ENCODE peak calls at places on chromosomes 4 and X, in seven cellular contexts. Q, F, T, I, B, G and K are unnamed samples.

GRCh38 chr4:168361365-168362024 is 42.9 kb upstream of the DDX60 start:
- DNase-seq in Q (no peak), F (no peak), T (no peak), I (no peak), B (no peak), G (no peak), K (no peak)

GRCh38 chrX:625137-625691 is 5.4 kb upstream of the SHOX start:
- DNase-seq in Q (no peak), F (no peak), T (no peak), I (no peak), B (no peak), G (no peak), K (no peak)

GRCh38 chr4:15368906-15369305 is 58.9 kb upstream of the C1QTNF7 start:
- DNase-seq in Q (peak; percentile 75), F (no peak), T (no peak), I (no peak), B (no peak), G (peak; percentile 80), K (peak; percentile 18)

GRCh38 chr4:13920901-13921300 is 293.4 kb upstream of the BOD1L1 start:
- DNase-seq in Q (peak; percentile 100), F (peak; percentile 72), T (peak; percentile 99), I (no peak), B (no peak), G (peak; percentile 98), K (peak; percentile 100)

GRCh38 chr4:182803235-182803634 is 114.0 kb downstream of the DCTD start:
- DNase-seq in Q (no peak), F (no peak), T (no peak), I (no peak), B (no peak), G (no peak), K (no peak)

GRCh38 chr4:62431513-62431912 is 1231.4 kb downstream of the ADGRL3 start:
- DNase-seq in Q (no peak), F (no peak), T (no peak), I (no peak), B (no peak), G (no peak), K (no peak)

GRCh38 chr4:68180858-68181531 is 51.3 kb upstream of the TMPRSS11F start:
- DNase-seq in Q (no peak), F (no peak), T (no peak), I (no peak), B (no peak), G (peak; percentile 43), K (peak; percentile 44)

GRCh38 chr4:16027626-16028025 is 56.2 kb downstream of the PROM1 start:
- DNase-seq in Q (no peak), F (no peak), T (no peak), I (no peak), B (no peak), G (no peak), K (no peak)

GRCh38 chr4:147285751-147286150 is 195.1 kb upstream of the EDNRA start:
- DNase-seq in Q (peak; percentile 17), F (no peak), T (no peak), I (no peak), B (no peak), G (no peak), K (peak; percentile 21)

GRCh38 chrX:63581906-63582305 is 203.1 kb downstream of the ARHGEF9 start:
- DNase-seq in Q (no peak), F (no peak), T (no peak), I (no peak), B (no peak), G (no peak), K (no peak)

GRCh38 chrX:1390621-1391369 is 1.1 kb downstream of the SLC25A6 start:
- DNase-seq in Q (no peak), F (peak; percentile 58), T (no peak), I (peak; percentile 25), B (peak; percentile 32), G (no peak), K (no peak)

GRCh38 chr4:140296871-140297570 is 76.4 kb upstream of the SCOC start:
- DNase-seq in Q (no peak), F (no peak), T (no peak), I (no peak), B (peak; percentile 47), G (peak; percentile 26), K (no peak)

GRCh38 chr4:179124419-179124818 is 1682.2 kb upstream of the AGA start:
- DNase-seq in Q (no peak), F (no peak), T (no peak), I (no peak), B (no peak), G (no peak), K (no peak)

GRCh38 chr4:1864076-1865008 is 6.9 kb upstream of the NSD2 start:
- DNase-seq in Q (no peak), F (no peak), T (no peak), I (no peak), B (no peak), G (no peak), K (no peak)

GRCh38 chr4:32010221-32010620 is 1290.1 kb downstream of the PCDH7 start:
- DNase-seq in Q (no peak), F (no peak), T (no peak), I (no peak), B (no peak), G (no peak), K (no peak)

GRCh38 chr4:110793381-110793801 is 170.5 kb upstream of the PITX2 start:
- DNase-seq in Q (no peak), F (no peak), T (peak; percentile 17), I (no peak), B (no peak), G (peak; percentile 80), K (peak; percentile 3)

GRCh38 chrX:126815816-126816215 is 3.7 kb upstream of the PRR32 start:
- DNase-seq in Q (no peak), F (no peak), T (no peak), I (no peak), B (no peak), G (no peak), K (no peak)

GRCh38 chr4:163758032-163758431 is 263.5 kb downstream of the TMA16 start:
- DNase-seq in Q (no peak), F (no peak), T (no peak), I (no peak), B (no peak), G (no peak), K (no peak)

GRCh38 chr4:163755013-163755412 is 260.5 kb downstream of the TMA16 start:
- DNase-seq in Q (no peak), F (no peak), T (peak; percentile 3), I (no peak), B (no peak), G (peak; percentile 3), K (no peak)
- TF ChIP-seq CTCF in Q (no peak), F (peak; percentile 14), T (peak; percentile 49), I (no peak), B (no peak), G (no peak), K (no peak)

GRCh38 chr4:88823058-88823919 is 125.7 kb upstream of the NAP1L5 start:
- DNase-seq in Q (peak; percentile 83), F (peak; percentile 93), T (peak; percentile 86), I (peak; percentile 89), B (peak; percentile 98), G (peak; percentile 99), K (peak; percentile 98)

GRCh38 chr4:88820723-88821368 is 123.2 kb upstream of the NAP1L5 start:
- DNase-seq in Q (no peak), F (no peak), T (no peak), I (no peak), B (no peak), G (no peak), K (no peak)

GRCh38 chr4:88822034-88822433 is 124.4 kb upstream of the NAP1L5 start:
- DNase-seq in Q (no peak), F (no peak), T (no peak), I (no peak), B (no peak), G (no peak), K (no peak)

GRCh38 chr4:88817740-88818139 is 120.1 kb upstream of the NAP1L5 start:
- DNase-seq in Q (no peak), F (no peak), T (no peak), I (no peak), B (no peak), G (no peak), K (no peak)

GRCh38 chr4:88818650-88819470 is 121.2 kb upstream of the NAP1L5 start:
- DNase-seq in Q (no peak), F (no peak), T (no peak), I (peak; percentile 57), B (peak; percentile 70), G (peak; percentile 61), K (peak; percentile 70)
- H3K4me3 ChIP-seq in Q (no peak overlapping the region), F (no peak overlapping the region), T (no peak overlapping the region), I (no peak overlapping the region), B (no peak overlapping the region), G (no peak overlapping the region), K (no peak overlapping the region)

GRCh38 chrX:74461384-74461783 is 40.1 kb downstream of the SLC16A2 start:
- DNase-seq in Q (no peak), F (no peak), T (no peak), I (no peak), B (peak; percentile 15), G (no peak), K (no peak)

GRCh38 chrX:74467656-74468055 is 46.4 kb downstream of the SLC16A2 start:
- DNase-seq in Q (no peak), F (no peak), T (no peak), I (no peak), B (no peak), G (no peak), K (no peak)

GRCh38 chrX:74464722-74465121 is 43.4 kb downstream of the SLC16A2 start:
- DNase-seq in Q (no peak), F (no peak), T (no peak), I (no peak), B (no peak), G (no peak), K (no peak)

GRCh38 chrX:74465424-74465823 is 44.1 kb downstream of the SLC16A2 start:
- DNase-seq in Q (no peak), F (no peak), T (no peak), I (no peak), B (no peak), G (no peak), K (peak; percentile 41)
- TF ChIP-seq CTCF in Q (no peak), F (no peak), T (peak; percentile 36), I (no peak), B (no peak), G (no peak), K (peak; percentile 28)

DNA sequence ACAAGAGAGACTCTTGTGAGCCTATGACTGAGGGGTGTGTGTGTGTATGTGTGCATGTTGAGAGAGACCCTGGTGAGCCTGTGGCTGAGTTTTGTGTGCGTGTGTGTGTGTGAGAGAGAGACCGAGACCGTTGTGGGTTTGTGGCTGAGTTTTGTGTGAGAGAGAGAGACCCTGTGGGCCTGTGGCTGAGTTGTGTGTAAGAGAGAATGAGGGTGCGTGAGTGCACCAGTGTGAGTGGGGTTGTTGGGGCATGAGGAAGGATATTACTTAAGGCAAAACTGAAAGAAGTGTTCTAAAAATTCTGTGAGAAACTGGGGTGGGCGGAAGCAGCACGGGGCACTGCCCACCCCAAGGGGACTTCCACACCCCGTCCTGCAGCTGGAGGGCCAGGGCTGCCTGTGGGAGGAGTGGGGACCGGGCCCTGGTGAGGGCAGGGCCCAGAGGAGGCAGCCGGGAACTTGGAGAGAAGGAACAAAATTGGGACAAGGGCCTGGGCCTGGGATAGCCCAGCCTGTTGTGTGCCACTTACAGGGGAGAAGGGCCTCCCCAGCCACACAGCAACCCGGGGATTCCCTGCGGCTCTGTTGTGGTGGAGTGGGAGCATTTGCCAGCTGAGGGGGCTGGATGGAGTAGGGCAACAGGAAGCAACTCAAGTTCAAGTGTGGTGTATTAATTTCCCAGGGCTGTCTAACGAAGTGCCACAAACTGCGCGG is 22.0 kb downstream of the TMEM131L start:
- DNase-seq in Q (no peak), F (no peak), T (no peak), I (no peak), B (no peak), G (no peak), K (no peak)
- H3K4me3 ChIP-seq in Q (no peak overlapping the region), F (peak overlapping the region; percentile 33), T (no peak overlapping the region), I (peak overlapping the region; percentile 12), B (no peak overlapping the region), G (no peak overlapping the region), K (no peak overlapping the region)